ENCODE peak calls at places on chromosomes 1 and 21, in five cellular contexts. One of them, this sample, is unnamed.
A peak's percentile ranks its signal among the peaks of the same experiment; 100 is the strongest.

GRCh38 chr21:33069994-33070811 is at the start of gene OLIG1:
- DNase-seq in pancreas: no peak
- DNase-seq in CD8-positive, alpha-beta T cell: no peak
- DNase-seq in GM23248: peak; percentile 35
- DNase-seq in tibial artery: no peak
- DNase-seq in this sample: no peak

GRCh38 chr1:82845371-82845770 is 1044.6 kb downstream of the ADGRL2 start:
- DNase-seq in pancreas: no peak
- DNase-seq in tibial artery: no peak
- DNase-seq in GM23248: no peak
- DNase-seq in CD8-positive, alpha-beta T cell: no peak
- DNase-seq in this sample: no peak

GRCh38 chr1:86811128-86811527 is 102.8 kb downstream of the SELENOF start:
- DNase-seq in pancreas: no peak
- DNase-seq in CD8-positive, alpha-beta T cell: no peak
- DNase-seq in GM23248: no peak
- DNase-seq in tibial artery: no peak
- DNase-seq in this sample: no peak

GRCh38 chr1:64878090-64878489 is 88.3 kb downstream of the JAK1 start:
- DNase-seq in pancreas: peak; percentile 21
- DNase-seq in tibial artery: no peak
- DNase-seq in CD8-positive, alpha-beta T cell: no peak
- DNase-seq in GM23248: no peak
- DNase-seq in this sample: no peak

GRCh38 chr1:108829498-108829916 is 27.4 kb downstream of the AKNAD1 start:
- DNase-seq in tibial artery: no peak
- DNase-seq in GM23248: peak; percentile 72
- DNase-seq in CD8-positive, alpha-beta T cell: no peak
- DNase-seq in pancreas: no peak
- DNase-seq in this sample: no peak

GRCh38 chr1:235972316-235973090 is 92.4 kb downstream of the NID1 start:
- DNase-seq in CD8-positive, alpha-beta T cell: no peak
- DNase-seq in tibial artery: no peak
- DNase-seq in GM23248: peak; percentile 84
- DNase-seq in pancreas: no peak
- DNase-seq in this sample: no peak

GRCh38 chr1:110498270-110498669 is 20.7 kb downstream of the KCNA10 start:
- DNase-seq in tibial artery: no peak
- DNase-seq in pancreas: no peak
- DNase-seq in CD8-positive, alpha-beta T cell: no peak
- DNase-seq in GM23248: no peak
- DNase-seq in this sample: no peak

GRCh38 chr1:212487774-212488435 is 55.2 kb downstream of the NENF start:
- DNase-seq in GM23248: no peak
- DNase-seq in tibial artery: no peak
- DNase-seq in CD8-positive, alpha-beta T cell: no peak
- DNase-seq in pancreas: no peak
- DNase-seq in this sample: no peak

GRCh38 chr1:245058436-245058835 is 96.3 kb upstream of the KIF26B start:
- DNase-seq in GM23248: no peak
- DNase-seq in pancreas: no peak
- DNase-seq in CD8-positive, alpha-beta T cell: no peak
- DNase-seq in tibial artery: no peak
- DNase-seq in this sample: no peak

GRCh38 chr1:156661932-156662587 is 15.1 kb downstream of the NES start:
- DNase-seq in tibial artery: no peak
- DNase-seq in CD8-positive, alpha-beta T cell: no peak
- DNase-seq in pancreas: no peak
- DNase-seq in GM23248: peak; percentile 66
- DNase-seq in this sample: no peak
- H3K4me1 ChIP-seq in tibial artery: peaks cover 75% of the 10 kb centered on the region
- H3K4me1 ChIP-seq in CD8-positive, alpha-beta T cell: peaks cover 36% of the 10 kb centered on the region
- H3K4me1 ChIP-seq in pancreas: peaks cover 5% of the 10 kb centered on the region
- H3K4me1 ChIP-seq in GM23248: peaks cover 53% of the 10 kb centered on the region
- H3K4me1 ChIP-seq in this sample: peaks cover 25% of the 10 kb centered on the region

DNA sequence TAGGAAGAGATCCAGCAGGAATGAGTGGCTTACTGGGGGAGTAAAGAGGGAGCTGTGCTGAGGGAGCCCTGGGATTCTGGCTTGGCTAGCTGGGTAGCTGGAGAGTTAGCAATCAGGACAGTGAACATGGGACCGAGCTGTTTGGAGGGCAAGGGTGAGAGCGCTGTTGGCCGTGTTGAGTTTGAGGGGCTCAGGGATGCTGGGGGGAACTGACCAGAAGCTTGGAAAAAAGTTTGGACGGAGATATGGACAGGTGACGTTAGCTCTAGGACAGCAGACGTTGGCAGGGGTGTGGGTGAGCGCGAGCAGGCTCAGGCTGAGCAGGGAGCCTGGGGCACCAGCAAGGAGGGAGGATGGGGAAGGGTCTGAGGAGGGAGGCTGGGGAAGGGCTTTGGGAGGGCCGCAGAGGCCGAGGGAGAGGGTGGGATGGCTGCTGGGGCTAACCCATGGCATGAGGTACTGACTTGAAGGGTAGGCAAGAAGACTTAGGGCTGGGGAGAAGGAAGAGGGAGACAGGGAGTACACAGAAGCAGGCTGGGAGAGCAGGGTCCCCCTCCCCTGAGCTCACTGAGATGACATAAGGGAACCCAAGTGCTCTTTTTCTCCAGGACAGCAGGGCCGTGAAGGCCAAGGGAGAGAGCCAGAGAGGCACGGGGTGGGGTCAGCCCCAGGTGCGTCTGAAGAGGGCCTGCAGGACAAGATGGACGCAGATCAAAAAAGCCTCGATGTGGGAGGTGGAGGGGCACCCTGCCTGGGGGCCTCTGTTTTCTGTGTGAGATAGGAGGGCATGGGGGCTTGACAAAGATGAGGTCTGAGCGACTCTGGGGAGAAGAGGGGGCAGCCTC is 8.2 kb downstream of the SH2D2A start:
- DNase-seq in CD8-positive, alpha-beta T cell: no peak
- DNase-seq in GM23248: no peak
- DNase-seq in tibial artery: peak; percentile 33
- DNase-seq in pancreas: no peak
- DNase-seq in this sample: no peak
- H3K4me1 ChIP-seq in CD8-positive, alpha-beta T cell: peaks cover 22% of the 10 kb centered on the region
- H3K4me1 ChIP-seq in GM23248: peaks cover 8% of the 10 kb centered on the region
- H3K4me1 ChIP-seq in tibial artery: peaks cover 2% of the 10 kb centered on the region
- H3K4me1 ChIP-seq in pancreas: peaks cover 2% of the 10 kb centered on the region
- H3K4me1 ChIP-seq in this sample: peaks cover 16% of the 10 kb centered on the region

GRCh38 chr1:150160964-150161626 is 11.4 kb downstream of the PLEKHO1 start:
- DNase-seq in CD8-positive, alpha-beta T cell: no peak
- DNase-seq in pancreas: no peak
- DNase-seq in tibial artery: no peak
- DNase-seq in GM23248: no peak
- DNase-seq in this sample: no peak
- H3K4me1 ChIP-seq in CD8-positive, alpha-beta T cell: peaks cover 50% of the 10 kb centered on the region
- H3K4me1 ChIP-seq in pancreas: no peaks in the 10 kb centered on the region
- H3K4me1 ChIP-seq in tibial artery: peaks cover 23% of the 10 kb centered on the region
- H3K4me1 ChIP-seq in GM23248: peaks cover 35% of the 10 kb centered on the region
- H3K4me1 ChIP-seq in this sample: peaks cover 20% of the 10 kb centered on the region

GRCh38 chr1:44646711-44647110 is 27.6 kb downstream of the TMEM53 start:
- DNase-seq in GM23248: no peak
- DNase-seq in CD8-positive, alpha-beta T cell: no peak
- DNase-seq in tibial artery: no peak
- DNase-seq in pancreas: no peak
- DNase-seq in this sample: no peak

GRCh38 chr1:44643721-44644330 is 30.5 kb downstream of the TMEM53 start:
- DNase-seq in tibial artery: no peak
- DNase-seq in CD8-positive, alpha-beta T cell: no peak
- DNase-seq in GM23248: no peak
- DNase-seq in pancreas: no peak
- DNase-seq in this sample: no peak

GRCh38 chr1:44644806-44645205 is 29.5 kb downstream of the TMEM53 start:
- DNase-seq in GM23248: no peak
- DNase-seq in CD8-positive, alpha-beta T cell: no peak
- DNase-seq in pancreas: no peak
- DNase-seq in tibial artery: no peak
- DNase-seq in this sample: no peak

GRCh38 chr1:44646276-44646675 is 28.0 kb downstream of the TMEM53 start:
- DNase-seq in tibial artery: no peak
- DNase-seq in pancreas: no peak
- DNase-seq in CD8-positive, alpha-beta T cell: no peak
- DNase-seq in GM23248: no peak
- DNase-seq in this sample: no peak

DNA sequence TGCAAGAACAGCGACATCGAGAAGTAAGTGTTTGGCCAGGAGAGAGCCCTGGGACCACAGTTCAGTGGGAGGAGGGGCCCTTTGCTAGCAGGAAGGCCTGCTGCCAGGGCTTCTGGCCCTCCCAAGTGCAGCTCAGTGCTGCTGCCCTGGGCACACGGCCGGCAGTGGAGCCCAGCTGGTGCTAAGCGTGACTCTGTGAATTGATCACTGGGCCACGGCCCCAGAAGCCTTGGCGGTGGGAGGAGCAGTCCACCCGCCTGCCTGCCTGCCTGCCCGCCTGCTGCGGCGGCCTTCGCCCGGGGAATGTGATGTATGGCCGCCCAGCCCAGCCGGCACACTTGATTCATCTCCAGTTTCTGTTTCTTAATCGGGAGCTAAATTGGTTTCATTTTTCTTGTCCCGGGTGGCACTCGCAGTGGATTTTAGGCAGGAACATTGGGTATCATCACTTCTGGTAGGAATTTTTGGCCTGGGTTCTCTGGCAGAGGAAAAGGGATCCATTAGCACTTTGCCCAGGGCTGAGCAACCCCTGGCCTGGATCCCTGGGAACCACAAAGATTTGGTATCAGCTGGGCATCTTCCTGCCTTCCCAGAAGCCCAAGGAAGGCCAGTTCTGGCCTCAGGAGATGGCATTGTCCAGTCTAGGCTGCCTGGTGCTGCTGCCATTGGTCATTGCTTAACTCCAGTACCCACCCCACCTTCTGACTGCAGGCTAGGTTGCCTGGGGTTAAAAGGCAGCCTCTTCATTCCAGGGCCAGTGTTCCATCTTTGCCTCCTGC is 28.6 kb downstream of the TMEM53 start:
- DNase-seq in GM23248: peak; percentile 88
- DNase-seq in pancreas: no peak
- DNase-seq in CD8-positive, alpha-beta T cell: no peak
- DNase-seq in tibial artery: no peak
- DNase-seq in this sample: no peak
- H3K4me1 ChIP-seq in GM23248: peaks cover 11% of the 10 kb centered on the region
- H3K4me1 ChIP-seq in pancreas: no peaks in the 10 kb centered on the region
- H3K4me1 ChIP-seq in CD8-positive, alpha-beta T cell: no peaks in the 10 kb centered on the region
- H3K4me1 ChIP-seq in tibial artery: no peaks in the 10 kb centered on the region
- H3K4me1 ChIP-seq in this sample: no peaks in the 10 kb centered on the region

GRCh38 chr1:17636612-17637011 is 97.1 kb downstream of the ARHGEF10L start:
- DNase-seq in GM23248: peak; percentile 55
- DNase-seq in CD8-positive, alpha-beta T cell: no peak
- DNase-seq in tibial artery: no peak
- DNase-seq in pancreas: no peak
- DNase-seq in this sample: no peak
- H3K4me1 ChIP-seq in GM23248: peaks cover 23% of the 10 kb centered on the region
- H3K4me1 ChIP-seq in CD8-positive, alpha-beta T cell: no peaks in the 10 kb centered on the region
- H3K4me1 ChIP-seq in tibial artery: peaks cover 42% of the 10 kb centered on the region
- H3K4me1 ChIP-seq in pancreas: no peaks in the 10 kb centered on the region
- H3K4me1 ChIP-seq in this sample: no peaks in the 10 kb centered on the region

DNA sequence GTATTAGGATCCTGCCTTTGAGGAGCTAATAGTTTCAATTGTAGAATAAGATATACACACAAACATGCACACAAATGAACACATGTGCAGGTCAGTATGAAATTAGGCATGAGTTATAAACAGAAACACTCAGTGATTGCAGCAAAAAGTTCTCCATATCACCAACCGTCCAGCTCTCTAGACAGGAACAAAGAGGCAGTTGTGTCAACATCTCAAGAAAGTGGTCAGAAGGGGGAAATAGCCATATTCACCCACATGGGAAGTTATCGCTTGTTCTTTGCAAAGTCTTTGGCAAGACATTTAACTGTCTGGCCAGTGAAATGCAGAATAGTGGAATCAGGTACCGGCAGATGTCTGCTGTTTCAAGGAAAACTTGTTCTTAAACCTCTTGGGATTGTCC is 29.4 kb upstream of the PIGC start:
- DNase-seq in CD8-positive, alpha-beta T cell: no peak
- DNase-seq in tibial artery: no peak
- DNase-seq in GM23248: no peak
- DNase-seq in pancreas: no peak
- DNase-seq in this sample: no peak
- H3K4me1 ChIP-seq in CD8-positive, alpha-beta T cell: no peaks in the 10 kb centered on the region
- H3K4me1 ChIP-seq in tibial artery: no peaks in the 10 kb centered on the region
- H3K4me1 ChIP-seq in GM23248: no peaks in the 10 kb centered on the region
- H3K4me1 ChIP-seq in pancreas: peaks cover 25% of the 10 kb centered on the region
- H3K4me1 ChIP-seq in this sample: no peaks in the 10 kb centered on the region

DNA sequence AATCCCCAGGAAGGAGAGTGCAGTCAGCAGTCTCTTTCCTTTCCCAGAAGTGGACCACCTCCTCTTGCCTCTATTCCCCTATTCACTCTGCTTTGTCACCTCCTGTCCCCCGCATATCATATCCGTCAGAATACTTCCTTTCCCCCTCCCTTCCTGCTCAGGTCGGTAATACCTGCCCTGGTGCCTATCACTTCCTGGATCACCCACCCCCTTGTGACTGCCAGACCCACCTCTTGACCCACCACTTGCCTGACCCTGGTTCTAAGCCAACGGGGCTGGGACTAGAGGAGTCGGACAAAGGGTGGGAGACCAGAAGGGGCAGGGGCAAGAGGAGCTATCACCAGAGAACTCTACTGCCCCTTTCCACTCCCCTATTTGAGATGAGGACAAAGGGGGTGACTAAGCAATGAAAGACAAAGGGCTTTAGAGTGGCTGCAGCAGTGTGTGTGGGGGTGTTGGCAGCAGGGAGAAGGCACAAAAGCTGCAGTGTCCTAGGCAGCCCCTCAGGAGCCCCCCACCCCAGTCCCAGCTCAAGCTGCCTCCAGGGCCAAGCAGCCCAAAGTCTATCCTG is 1.7 kb upstream of the ADAMTS4 start:
- DNase-seq in CD8-positive, alpha-beta T cell: no peak
- DNase-seq in pancreas: no peak
- DNase-seq in GM23248: no peak
- DNase-seq in tibial artery: no peak
- DNase-seq in this sample: no peak
- H3K4me1 ChIP-seq in CD8-positive, alpha-beta T cell: peaks cover 54% of the 10 kb centered on the region
- H3K4me1 ChIP-seq in pancreas: peaks cover 8% of the 10 kb centered on the region
- H3K4me1 ChIP-seq in GM23248: peaks cover 57% of the 10 kb centered on the region
- H3K4me1 ChIP-seq in tibial artery: peaks cover 39% of the 10 kb centered on the region
- H3K4me1 ChIP-seq in this sample: peaks cover 39% of the 10 kb centered on the region

This sample was measured in BE2C.